ENCODE peak calls at places on chromosome 12, in ten cellular contexts. One of them, this sample, is unnamed.

GRCh38 chr12:66598081-66598480 is 80.8 kb downstream of the GRIP1 start:
- DNase-seq in K562: no peak
- DNase-seq in A549: no peak
- DNase-seq in keratinocyte: no peak
- DNase-seq in endothelial cell of umbilical vein: no peak
- DNase-seq in AG10803: no peak
- DNase-seq in lower leg skin: no peak
- DNase-seq in Peyer's patch: no peak
- DNase-seq in tibial artery: no peak
- DNase-seq in body of pancreas: no peak
- DNase-seq in this sample: no peak

GRCh38 chr12:89817501-89818226 is 109.0 kb upstream of the ATP2B1 start:
- DNase-seq in K562: no peak
- DNase-seq in A549: peak
- DNase-seq in keratinocyte: no peak
- DNase-seq in endothelial cell of umbilical vein: peak
- DNase-seq in AG10803: no peak
- DNase-seq in lower leg skin: no peak
- DNase-seq in Peyer's patch: no peak
- DNase-seq in tibial artery: no peak
- DNase-seq in body of pancreas: no peak
- DNase-seq in this sample: no peak

GRCh38 chr12:95277139-95277538 is 59.5 kb downstream of the VEZT start:
- DNase-seq in K562: no peak
- DNase-seq in A549: no peak
- DNase-seq in keratinocyte: no peak
- DNase-seq in endothelial cell of umbilical vein: peak
- DNase-seq in AG10803: peak
- DNase-seq in lower leg skin: no peak
- DNase-seq in Peyer's patch: no peak
- DNase-seq in tibial artery: no peak
- DNase-seq in body of pancreas: no peak
- DNase-seq in this sample: peak

GRCh38 chr12:89117448-89118034 is 234.8 kb downstream of the DUSP6 start:
- DNase-seq in K562: no peak
- DNase-seq in A549: no peak
- DNase-seq in keratinocyte: peak
- DNase-seq in endothelial cell of umbilical vein: peak
- DNase-seq in AG10803: no peak
- DNase-seq in lower leg skin: no peak
- DNase-seq in Peyer's patch: no peak
- DNase-seq in tibial artery: no peak
- DNase-seq in body of pancreas: peak
- DNase-seq in this sample: no peak

GRCh38 chr12:102956738-102957338 is 636 bp upstream of the ASCL1 start:
- DNase-seq in K562: no peak
- DNase-seq in A549: no peak
- DNase-seq in keratinocyte: no peak
- DNase-seq in endothelial cell of umbilical vein: no peak
- DNase-seq in AG10803: no peak
- DNase-seq in lower leg skin: no peak
- DNase-seq in Peyer's patch: no peak
- DNase-seq in tibial artery: no peak
- DNase-seq in body of pancreas: no peak
- DNase-seq in this sample: no peak

GRCh38 chr12:9331218-9331626 is 123.0 kb upstream of the PZP start:
- DNase-seq in K562: peak
- DNase-seq in A549: peak
- DNase-seq in keratinocyte: no peak
- DNase-seq in endothelial cell of umbilical vein: peak
- DNase-seq in AG10803: peak
- DNase-seq in lower leg skin: peak
- DNase-seq in Peyer's patch: peak
- DNase-seq in tibial artery: peak
- DNase-seq in body of pancreas: peak
- DNase-seq in this sample: no peak

GRCh38 chr12:30970559-30971202 is 44.1 kb downstream of the TSPAN11 start:
- DNase-seq in K562: no peak
- DNase-seq in A549: no peak
- DNase-seq in keratinocyte: no peak
- DNase-seq in endothelial cell of umbilical vein: peak
- DNase-seq in AG10803: no peak
- DNase-seq in lower leg skin: peak
- DNase-seq in Peyer's patch: no peak
- DNase-seq in tibial artery: no peak
- DNase-seq in body of pancreas: no peak
- DNase-seq in this sample: no peak

GRCh38 chr12:65761301-65761700 is 63.0 kb upstream of the HMGA2 start:
- DNase-seq in K562: no peak
- DNase-seq in A549: no peak
- DNase-seq in keratinocyte: no peak
- DNase-seq in endothelial cell of umbilical vein: no peak
- DNase-seq in AG10803: no peak
- DNase-seq in lower leg skin: no peak
- DNase-seq in Peyer's patch: no peak
- DNase-seq in tibial artery: no peak
- DNase-seq in body of pancreas: no peak
- DNase-seq in this sample: no peak

GRCh38 chr12:67484788-67485480 is 163.6 kb upstream of the DYRK2 start:
- DNase-seq in K562: no peak
- DNase-seq in A549: no peak
- DNase-seq in keratinocyte: no peak
- DNase-seq in endothelial cell of umbilical vein: no peak
- DNase-seq in AG10803: no peak
- DNase-seq in lower leg skin: no peak
- DNase-seq in Peyer's patch: no peak
- DNase-seq in tibial artery: no peak
- DNase-seq in body of pancreas: no peak
- DNase-seq in this sample: no peak

GRCh38 chr12:104106965-104107364 is 31.0 kb downstream of the NFYB start:
- DNase-seq in K562: no peak
- DNase-seq in A549: no peak
- DNase-seq in keratinocyte: no peak
- DNase-seq in endothelial cell of umbilical vein: no peak
- DNase-seq in AG10803: no peak
- DNase-seq in lower leg skin: no peak
- DNase-seq in Peyer's patch: no peak
- DNase-seq in tibial artery: no peak
- DNase-seq in body of pancreas: no peak
- DNase-seq in this sample: no peak

GRCh38 chr12:22121224-22121623 is 75.2 kb downstream of the CMAS start:
- DNase-seq in K562: no peak
- DNase-seq in A549: peak
- DNase-seq in keratinocyte: no peak
- DNase-seq in endothelial cell of umbilical vein: no peak
- DNase-seq in AG10803: no peak
- DNase-seq in lower leg skin: no peak
- DNase-seq in Peyer's patch: no peak
- DNase-seq in tibial artery: no peak
- DNase-seq in body of pancreas: no peak
- DNase-seq in this sample: no peak

GRCh38 chr12:12661086-12661485 is 34.9 kb downstream of the GPR19 start:
- DNase-seq in K562: no peak
- DNase-seq in A549: no peak
- DNase-seq in keratinocyte: no peak
- DNase-seq in endothelial cell of umbilical vein: no peak
- DNase-seq in AG10803: peak
- DNase-seq in lower leg skin: no peak
- DNase-seq in Peyer's patch: no peak
- DNase-seq in tibial artery: no peak
- DNase-seq in body of pancreas: no peak
- DNase-seq in this sample: peak

GRCh38 chr12:89040146-89040964 is 311.9 kb downstream of the DUSP6 start:
- DNase-seq in K562: no peak
- DNase-seq in A549: no peak
- DNase-seq in keratinocyte: no peak
- DNase-seq in endothelial cell of umbilical vein: no peak
- DNase-seq in AG10803: no peak
- DNase-seq in lower leg skin: no peak
- DNase-seq in Peyer's patch: peak
- DNase-seq in tibial artery: no peak
- DNase-seq in body of pancreas: no peak
- DNase-seq in this sample: no peak

GRCh38 chr12:105892362-105892910 is 246.3 kb downstream of the NUAK1 start:
- DNase-seq in K562: no peak
- DNase-seq in A549: no peak
- DNase-seq in keratinocyte: no peak
- DNase-seq in endothelial cell of umbilical vein: no peak
- DNase-seq in AG10803: no peak
- DNase-seq in lower leg skin: no peak
- DNase-seq in Peyer's patch: no peak
- DNase-seq in tibial artery: no peak
- DNase-seq in body of pancreas: no peak
- DNase-seq in this sample: no peak
- TF ChIP-seq CTCF in K562: no peak
- TF ChIP-seq CTCF in A549: no peak
- TF ChIP-seq CTCF in keratinocyte: no peak
- TF ChIP-seq CTCF in endothelial cell of umbilical vein: no peak
- TF ChIP-seq CTCF in AG10803: no peak
- TF ChIP-seq CTCF in lower leg skin: no peak
- TF ChIP-seq CTCF in Peyer's patch: no peak
- TF ChIP-seq CTCF in tibial artery: no peak
- TF ChIP-seq CTCF in body of pancreas: no peak
- TF ChIP-seq CTCF in this sample: no peak

GRCh38 chr12:4809013-4809448 is 88.8 kb downstream of the GALNT8 start:
- DNase-seq in K562: no peak
- DNase-seq in A549: no peak
- DNase-seq in keratinocyte: no peak
- DNase-seq in endothelial cell of umbilical vein: no peak
- DNase-seq in AG10803: no peak
- DNase-seq in lower leg skin: no peak
- DNase-seq in Peyer's patch: peak
- DNase-seq in tibial artery: peak
- DNase-seq in body of pancreas: no peak
- DNase-seq in this sample: no peak

GRCh38 chr12:4807813-4808212 is 87.6 kb downstream of the GALNT8 start:
- DNase-seq in K562: no peak
- DNase-seq in A549: no peak
- DNase-seq in keratinocyte: no peak
- DNase-seq in endothelial cell of umbilical vein: no peak
- DNase-seq in AG10803: no peak
- DNase-seq in lower leg skin: no peak
- DNase-seq in Peyer's patch: no peak
- DNase-seq in tibial artery: no peak
- DNase-seq in body of pancreas: no peak
- DNase-seq in this sample: no peak

GRCh38 chr12:4809449-4810218 is 89.4 kb downstream of the GALNT8 start:
- DNase-seq in K562: no peak
- DNase-seq in A549: no peak
- DNase-seq in keratinocyte: no peak
- DNase-seq in endothelial cell of umbilical vein: no peak
- DNase-seq in AG10803: no peak
- DNase-seq in lower leg skin: no peak
- DNase-seq in Peyer's patch: no peak
- DNase-seq in tibial artery: no peak
- DNase-seq in body of pancreas: no peak
- DNase-seq in this sample: no peak

GRCh38 chr12:4812621-4813327 is 92.6 kb downstream of the GALNT8 start:
- DNase-seq in K562: no peak
- DNase-seq in A549: no peak
- DNase-seq in keratinocyte: no peak
- DNase-seq in endothelial cell of umbilical vein: no peak
- DNase-seq in AG10803: no peak
- DNase-seq in lower leg skin: no peak
- DNase-seq in Peyer's patch: no peak
- DNase-seq in tibial artery: no peak
- DNase-seq in body of pancreas: no peak
- DNase-seq in this sample: no peak

GRCh38 chr12:4810219-4810671 is 90.0 kb downstream of the GALNT8 start:
- DNase-seq in K562: no peak
- DNase-seq in A549: no peak
- DNase-seq in keratinocyte: no peak
- DNase-seq in endothelial cell of umbilical vein: no peak
- DNase-seq in AG10803: no peak
- DNase-seq in lower leg skin: no peak
- DNase-seq in Peyer's patch: no peak
- DNase-seq in tibial artery: no peak
- DNase-seq in body of pancreas: no peak
- DNase-seq in this sample: no peak
- H3K4me3 ChIP-seq in K562: no peak
- H3K4me3 ChIP-seq in A549: no peak
- H3K4me3 ChIP-seq in keratinocyte: no peak
- H3K4me3 ChIP-seq in endothelial cell of umbilical vein: no peak
- H3K4me3 ChIP-seq in AG10803: no peak
- H3K4me3 ChIP-seq in lower leg skin: no peak
- H3K4me3 ChIP-seq in Peyer's patch: peak
- H3K4me3 ChIP-seq in tibial artery: peak
- H3K4me3 ChIP-seq in body of pancreas: no peak
- H3K4me3 ChIP-seq in this sample: no peak

GRCh38 chr12:49974231-49974675 is 1.5 kb downstream of the AQP6 start:
- DNase-seq in K562: peak
- DNase-seq in A549: peak
- DNase-seq in keratinocyte: no peak
- DNase-seq in endothelial cell of umbilical vein: peak
- DNase-seq in AG10803: peak
- DNase-seq in lower leg skin: no peak
- DNase-seq in Peyer's patch: peak
- DNase-seq in tibial artery: peak
- DNase-seq in body of pancreas: peak
- DNase-seq in this sample: no peak
- TF ChIP-seq CTCF in K562: peak
- TF ChIP-seq CTCF in A549: peak
- TF ChIP-seq CTCF in keratinocyte: no peak
- TF ChIP-seq CTCF in endothelial cell of umbilical vein: peak
- TF ChIP-seq CTCF in AG10803: peak
- TF ChIP-seq CTCF in lower leg skin: no peak
- TF ChIP-seq CTCF in Peyer's patch: peak
- TF ChIP-seq CTCF in tibial artery: peak
- TF ChIP-seq CTCF in body of pancreas: peak
- TF ChIP-seq CTCF in this sample: peak

DNA sequence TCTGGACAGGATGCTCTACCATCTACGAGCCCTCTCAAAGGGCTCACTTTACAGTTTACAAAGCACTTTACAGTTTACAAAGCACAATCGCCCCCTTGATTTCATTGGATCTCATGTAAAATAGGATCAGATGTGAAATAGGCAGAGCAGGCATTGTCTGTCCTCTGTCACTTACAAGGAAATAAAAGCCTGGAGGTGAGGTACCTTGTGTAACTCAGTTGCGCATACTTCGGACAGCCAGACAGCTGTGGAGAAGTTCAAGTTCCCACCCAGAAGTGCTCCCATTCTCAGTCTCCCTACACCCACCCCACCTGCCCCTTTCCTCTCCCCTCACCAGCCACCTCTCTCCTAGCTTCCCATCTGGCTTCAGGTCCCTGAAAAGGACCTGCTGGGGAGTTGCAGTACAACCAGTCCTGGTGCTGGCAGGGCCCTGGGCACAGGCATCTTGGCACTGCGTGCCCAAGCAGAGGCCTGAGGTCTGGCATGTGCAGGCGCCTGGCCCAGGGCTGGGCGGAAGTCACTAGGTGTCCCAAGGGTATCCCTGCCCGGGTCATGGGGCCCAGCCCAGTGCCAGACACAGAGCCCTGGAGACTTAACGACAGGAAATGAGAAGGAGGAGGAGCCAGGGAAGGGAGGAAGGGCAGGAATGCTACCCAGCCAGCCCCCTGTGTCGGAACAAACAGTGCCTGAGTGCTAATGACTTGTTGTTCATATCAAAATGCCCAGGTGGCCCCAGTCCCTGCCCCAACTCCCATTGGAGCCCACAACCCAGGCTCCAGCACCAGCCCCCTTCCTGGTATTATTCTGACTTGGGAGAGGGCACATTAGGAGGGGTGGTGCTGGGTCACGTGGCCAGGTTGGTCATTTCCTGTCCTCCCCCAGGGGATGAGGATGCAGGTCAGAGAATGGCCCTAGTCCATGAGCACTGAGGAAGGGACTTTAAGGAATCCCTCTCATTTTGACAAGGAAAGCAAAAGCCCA is 5.4 kb downstream of the RAPGEF3 start:
- DNase-seq in K562: no peak
- DNase-seq in A549: no peak
- DNase-seq in keratinocyte: no peak
- DNase-seq in endothelial cell of umbilical vein: peak
- DNase-seq in AG10803: no peak
- DNase-seq in lower leg skin: peak
- DNase-seq in Peyer's patch: peak
- DNase-seq in tibial artery: peak
- DNase-seq in body of pancreas: peak
- DNase-seq in this sample: no peak
- H3K4me3 ChIP-seq in K562: no peak
- H3K4me3 ChIP-seq in A549: no peak
- H3K4me3 ChIP-seq in keratinocyte: peak
- H3K4me3 ChIP-seq in endothelial cell of umbilical vein: no peak
- H3K4me3 ChIP-seq in AG10803: no peak
- H3K4me3 ChIP-seq in lower leg skin: no peak
- H3K4me3 ChIP-seq in Peyer's patch: no peak
- H3K4me3 ChIP-seq in tibial artery: peak
- H3K4me3 ChIP-seq in body of pancreas: no peak
- H3K4me3 ChIP-seq in this sample: peak